ENCODE peak calls at places on chromosome 1, in six cellular contexts. Q is tibial nerve, U is esophagus muscularis mucosa, H is psoas muscle, L is IMR-90, B is HCT116. C is an unnamed sample. For H3K27me3 and H3K4me1, the result is how much of the 10 kb centered on the place peaks cover.

GRCh38 chr1:225767591-225768540 is 9.8 kb upstream of the SRP9 start:
- DNase-seq in Q (peak), U (no peak), H (peak), L (peak), B (no peak), C (peak)

GRCh38 chr1:156392427-156392826 is 23.4 kb downstream of the RHBG start:
- DNase-seq in Q (no peak), U (no peak), H (no peak), L (no peak), B (no peak), C (no peak)

GRCh38 chr1:63691672-63692425 is 82.0 kb upstream of the ROR1 start:
- DNase-seq in Q (peak), U (no peak), H (no peak), L (peak), B (peak), C (peak)

GRCh38 chr1:185442065-185442464 is 125.0 kb upstream of the IVNS1ABP start:
- DNase-seq in Q (no peak), U (no peak), H (no peak), L (peak), B (no peak), C (no peak)

GRCh38 chr1:119435061-119435460 is 20.1 kb downstream of the HSD3B2 start:
- DNase-seq in Q (no peak), U (no peak), H (no peak), L (no peak), B (no peak), C (no peak)

GRCh38 chr1:230149751-230150584 is 82.9 kb downstream of the GALNT2 start:
- DNase-seq in Q (no peak), U (no peak), H (no peak), L (peak), B (no peak), C (no peak)

GRCh38 chr1:150973258-150973825 is 1.3 kb downstream of the CERS2 start:
- DNase-seq in Q (no peak), U (no peak), H (no peak), L (no peak), B (no peak), C (no peak)

GRCh38 chr1:73911849-73912248 is 286.1 kb downstream of the LRRIQ3 start:
- DNase-seq in Q (no peak), U (no peak), H (no peak), L (no peak), B (no peak), C (no peak)

GRCh38 chr1:200178340-200178739 is 150.8 kb downstream of the NR5A2 start:
- DNase-seq in Q (no peak), U (no peak), H (no peak), L (no peak), B (no peak), C (no peak)

GRCh38 chr1:154478013-154478412 is 24.0 kb upstream of the TDRD10 start:
- DNase-seq in Q (no peak), U (no peak), H (no peak), L (no peak), B (no peak), C (no peak)

GRCh38 chr1:234961468-234962339 is 166.9 kb downstream of the TOMM20 start:
- DNase-seq in Q (no peak), U (no peak), H (no peak), L (peak), B (no peak), C (peak)

GRCh38 chr1:75233302-75233929 is 99.2 kb downstream of the LHX8 start:
- DNase-seq in Q (no peak), U (no peak), H (no peak), L (peak), B (peak), C (no peak)

GRCh38 chr1:67645495-67646144 is 39.4 kb upstream of the GADD45A start:
- DNase-seq in Q (peak), U (peak), H (peak), L (no peak), B (no peak), C (peak)

GRCh38 chr1:236067854-236068454 is 3.1 kb upstream of the NID1 start:
- DNase-seq in Q (no peak), U (no peak), H (no peak), L (peak), B (no peak), C (no peak)

GRCh38 chr1:198212675-198213074 is 55.9 kb downstream of the NEK7 start:
- DNase-seq in Q (no peak), U (no peak), H (peak), L (peak), B (no peak), C (no peak)

GRCh38 chr1:42841010-42841409 is 5.4 kb upstream of the ZNF691 start:
- DNase-seq in Q (no peak), U (no peak), H (no peak), L (peak), B (no peak), C (no peak)

GRCh38 chr1:243348331-243348730 is 92.5 kb downstream of the SDCCAG8 start:
- DNase-seq in Q (no peak), U (no peak), H (no peak), L (no peak), B (no peak), C (no peak)

GRCh38 chr1:243346481-243346880 is 90.6 kb downstream of the SDCCAG8 start:
- DNase-seq in Q (no peak), U (no peak), H (no peak), L (no peak), B (no peak), C (no peak)

GRCh38 chr1:243343970-243344749 is 88.3 kb downstream of the SDCCAG8 start:
- DNase-seq in Q (no peak), U (no peak), H (no peak), L (peak), B (peak), C (no peak)

GRCh38 chr1:243346016-243346415 is 90.2 kb downstream of the SDCCAG8 start:
- DNase-seq in Q (no peak), U (no peak), H (no peak), L (no peak), B (no peak), C (no peak)

DNA sequence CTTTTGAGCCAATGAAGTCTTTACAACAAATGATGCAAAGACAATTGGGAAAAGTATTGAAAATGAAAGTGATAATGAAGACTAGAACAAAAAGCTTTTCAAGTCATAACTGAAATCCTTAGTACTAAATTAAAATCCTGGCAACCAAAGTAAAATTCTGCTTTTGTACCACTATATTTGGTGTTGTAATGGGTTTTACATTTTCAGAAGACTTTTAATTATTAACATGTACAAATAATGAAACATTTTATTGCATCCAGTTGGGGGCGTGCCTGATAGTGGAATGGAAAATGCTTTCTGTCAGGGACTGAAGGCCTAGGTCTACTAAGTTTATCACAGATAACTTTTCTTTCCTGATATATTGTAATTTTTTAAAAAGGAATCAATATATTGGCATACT is 89.4 kb downstream of the SDCCAG8 start:
- DNase-seq in Q (no peak), U (no peak), H (no peak), L (peak), B (no peak), C (no peak)
- TF ChIP-seq CTCF in Q (peak), U (peak), H (no peak), L (peak), B (no peak), C (no peak)

GRCh38 chr1:152112101-152112884 is 3.0 kb downstream of the TCHH start:
- DNase-seq in Q (no peak), U (no peak), H (no peak), L (peak), B (no peak), C (no peak)
- H3K27me3 ChIP-seq in Q (under half), U (half or more), H (under half), L (half or more), B (half or more), C (under half)

DNA sequence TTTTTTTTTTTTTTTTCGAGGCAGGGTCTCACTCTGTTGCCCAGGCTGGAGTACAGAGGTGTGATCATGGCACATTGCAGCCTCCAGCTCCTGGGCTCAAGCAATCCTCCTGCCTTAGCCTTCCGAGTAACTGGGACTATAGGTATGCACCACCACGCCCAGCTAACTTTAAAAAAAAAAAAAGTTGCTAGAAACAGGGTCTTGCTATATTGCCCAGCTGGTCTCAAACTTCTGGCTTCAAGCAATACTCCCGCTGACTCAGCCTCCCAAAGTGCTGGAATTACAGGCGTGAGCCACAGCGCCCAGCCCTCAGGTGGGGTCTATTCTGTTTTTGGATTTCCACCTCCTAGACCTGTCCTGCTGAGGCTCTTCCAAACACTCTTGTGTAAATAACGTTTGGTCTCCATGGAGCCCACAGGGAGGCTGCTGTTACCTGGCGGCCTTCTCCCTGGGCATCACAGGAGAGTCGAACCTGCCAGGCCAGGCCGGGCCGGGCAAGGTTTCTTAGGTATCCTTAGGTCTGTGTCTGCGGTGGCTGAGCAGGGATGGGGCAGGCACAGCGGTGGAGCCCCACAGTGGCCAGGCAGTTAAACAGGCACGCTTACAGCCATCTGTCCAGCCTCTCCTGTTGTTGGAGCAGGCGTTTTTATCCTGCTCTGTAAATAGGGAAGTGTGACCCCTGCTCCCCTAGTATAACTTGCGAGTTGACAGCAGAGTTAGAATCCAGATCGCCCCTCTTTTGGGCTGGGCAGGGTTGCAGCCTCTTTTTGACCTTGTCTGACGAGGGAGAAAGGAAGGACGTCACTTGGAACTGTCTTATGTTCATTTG is 18.8 kb downstream of the PLEKHM2 start:
- DNase-seq in Q (no peak), U (no peak), H (no peak), L (peak), B (no peak), C (no peak)
- H3K4me1 ChIP-seq in Q (under half), U (half or more), H (half or more), L (under half), B (under half), C (under half)

GRCh38 chr1:35112668-35113067 is 33.5 kb downstream of the ZMYM1 start:
- DNase-seq in Q (no peak), U (no peak), H (no peak), L (peak), B (no peak), C (no peak)
- TF ChIP-seq CTCF in Q (no peak), U (no peak), H (no peak), L (peak), B (peak), C (no peak)

DNA sequence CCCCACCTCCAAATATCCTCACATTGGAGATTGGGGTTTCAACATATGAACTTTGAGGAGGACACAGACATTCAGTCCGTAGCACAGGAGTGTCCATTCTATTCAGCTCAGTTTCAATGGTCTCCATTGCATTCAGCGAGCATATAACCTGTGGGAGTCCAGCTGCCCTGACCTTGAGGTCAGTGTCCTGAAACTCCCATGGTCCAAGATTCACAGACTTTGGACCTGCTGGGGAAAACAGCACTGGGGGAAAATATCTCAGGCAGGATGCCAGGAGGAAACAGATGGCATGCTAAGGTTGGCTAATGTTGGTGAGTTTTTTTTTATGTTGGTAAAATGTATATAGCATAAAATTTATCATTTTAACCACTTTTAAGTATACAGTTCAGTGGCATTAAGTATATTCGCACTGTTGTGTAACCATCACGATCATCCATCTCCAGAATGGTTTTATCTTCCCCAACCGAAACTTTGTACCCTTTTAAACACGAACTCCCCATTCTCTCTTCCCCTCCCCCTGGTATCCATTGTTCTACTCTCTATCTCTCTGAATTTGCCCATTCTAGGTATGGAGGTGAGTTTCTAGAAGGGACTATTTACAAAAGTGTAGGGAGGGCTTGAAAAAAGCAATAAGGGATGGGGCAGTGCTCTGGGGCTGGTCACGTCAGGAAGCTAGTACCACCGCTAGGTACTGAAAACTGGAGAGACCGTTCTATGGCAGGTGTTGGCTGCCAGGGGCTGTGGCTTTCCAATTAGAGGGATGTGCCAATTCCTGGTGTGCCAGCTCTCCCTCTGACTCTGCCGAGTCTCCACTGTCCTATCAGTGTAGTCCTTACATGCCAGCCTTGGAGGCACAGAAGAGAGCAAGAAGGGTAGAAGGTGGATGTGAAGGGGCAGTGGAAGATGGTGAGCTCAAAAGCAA is 85.3 kb downstream of the FOXD2 start:
- DNase-seq in Q (no peak), U (no peak), H (no peak), L (no peak), B (no peak), C (no peak)
- H3K27me3 ChIP-seq in Q (under half), U (under half), H (under half), L (under half), B (under half), C (under half)

DNA sequence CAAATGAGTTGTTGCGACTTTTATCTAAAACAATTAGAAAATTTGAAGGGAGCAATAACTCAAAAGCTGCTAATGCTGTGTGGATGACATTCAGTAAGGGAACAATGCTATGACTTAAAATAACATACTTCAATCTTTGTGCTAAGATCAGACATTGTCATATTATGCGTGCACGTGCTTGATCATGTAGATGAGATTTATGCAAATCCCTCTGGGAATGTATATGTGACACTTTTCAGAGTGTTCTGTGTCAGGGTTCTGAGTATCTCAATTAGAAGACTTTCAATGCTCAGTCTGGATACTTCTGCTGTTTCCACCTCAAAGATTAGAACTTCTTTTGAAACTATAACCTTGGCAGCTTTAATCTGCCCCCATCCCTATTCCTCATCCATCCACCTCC is 18.6 kb upstream of the POU2F1 start:
- DNase-seq in Q (no peak), U (no peak), H (no peak), L (no peak), B (no peak), C (no peak)
- H3K4me1 ChIP-seq in Q (under half), U (under half), H (under half), L (under half), B (under half), C (under half)

GRCh38 chr1:33140153-33141149 is 41.4 kb downstream of the TRIM62 start:
- DNase-seq in Q (no peak), U (no peak), H (no peak), L (peak), B (no peak), C (no peak)

GRCh38 chr1:33133478-33134105 is 48.3 kb downstream of the TRIM62 start:
- DNase-seq in Q (no peak), U (no peak), H (no peak), L (no peak), B (no peak), C (no peak)

GRCh38 chr1:33141781-33142180 is 40.1 kb downstream of the TRIM62 start:
- DNase-seq in Q (no peak), U (no peak), H (no peak), L (no peak), B (no peak), C (no peak)

GRCh38 chr1:33141216-33141615 is 40.6 kb downstream of the TRIM62 start:
- DNase-seq in Q (no peak), U (no peak), H (no peak), L (no peak), B (no peak), C (no peak)

DNA sequence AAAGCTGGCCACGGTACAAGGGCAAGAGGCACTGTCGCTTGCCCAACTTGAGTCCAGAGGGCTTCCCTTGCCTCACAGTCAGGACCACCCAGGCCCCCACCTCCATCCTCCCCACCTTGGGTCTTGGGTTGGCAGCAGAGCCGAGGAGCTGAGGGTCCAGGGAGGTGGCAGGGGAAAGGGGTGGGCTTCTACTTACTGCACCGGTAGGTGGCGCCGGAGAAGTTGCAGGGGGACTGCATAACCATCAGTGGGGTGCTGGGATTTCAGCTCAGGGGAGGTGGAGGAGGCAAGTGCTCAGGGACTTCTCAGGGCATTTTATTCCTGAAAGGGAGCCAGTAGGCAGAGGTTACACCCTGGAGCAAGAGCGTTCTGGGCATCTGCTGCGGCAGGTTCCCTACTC is 44.0 kb downstream of the TRIM62 start:
- DNase-seq in Q (no peak), U (no peak), H (no peak), L (peak), B (no peak), C (no peak)
- TF ChIP-seq CTCF in Q (peak), U (peak), H (peak), L (peak), B (peak), C (peak)

GRCh38 chr1:34929497-34929852 is at the start of gene DLGAP3:
- DNase-seq in Q (no peak), U (no peak), H (no peak), L (no peak), B (no peak), C (no peak)

GRCh38 chr1:34928865-34929496 is 469 bp downstream of the DLGAP3 start:
- DNase-seq in Q (no peak), U (no peak), H (no peak), L (no peak), B (no peak), C (no peak)

GRCh38 chr1:34929853-34930701 is 627 bp upstream of the DLGAP3 start:
- DNase-seq in Q (no peak), U (peak), H (no peak), L (no peak), B (no peak), C (no peak)

GRCh38 chr1:34928066-34928864 is 1.2 kb downstream of the DLGAP3 start:
- DNase-seq in Q (no peak), U (no peak), H (no peak), L (no peak), B (no peak), C (no peak)

DNA sequence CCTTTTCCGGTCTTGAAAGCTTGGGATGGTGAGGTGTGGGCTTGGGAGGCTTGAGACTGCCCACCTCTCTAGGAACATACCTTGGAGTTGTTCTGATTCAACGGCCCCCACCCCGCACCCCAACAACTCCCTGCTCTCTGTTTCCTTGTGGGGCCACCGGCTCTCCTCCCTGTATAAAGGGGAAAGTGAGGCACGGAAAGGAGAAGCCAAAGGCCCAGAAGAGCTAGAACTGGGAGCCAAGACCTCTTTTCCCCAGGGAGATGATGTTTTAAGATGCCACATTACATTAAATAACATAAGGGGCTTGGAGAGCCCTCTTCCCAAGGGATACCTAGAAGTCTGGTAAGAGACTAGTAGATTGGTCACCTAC is 1.2 kb upstream of the DLGAP3 start:
- DNase-seq in Q (no peak), U (peak), H (no peak), L (no peak), B (no peak), C (no peak)
- H3K27me3 ChIP-seq in Q (under half), U (half or more), H (under half), L (half or more), B (under half), C (under half)

C was measured in right atrium auricular region.